ENCODE peak calls at places on chromosome X, in six cellular contexts. R is mesendoderm, G is H9, N is PC-3, O is A549, A is neural progenitor cell. W is an unnamed sample.
A peak's percentile ranks its signal among the peaks of the same experiment; 100 is the strongest.

GRCh38 chrX:103343105-103343504 is 13.1 kb downstream of the TCEAL7 start:
- DNase-seq in R (peak; percentile 27), G (no peak), N (peak; percentile 71), O (peak; percentile 29), A (peak; percentile 24), W (no peak)

GRCh38 chrX:72349190-72349589 is 43.5 kb upstream of the CITED1 start:
- DNase-seq in R (peak; percentile 14), G (no peak), N (no peak), O (no peak), A (no peak), W (no peak)

GRCh38 chrX:77446029-77446585 is 1.1 kb upstream of the FGF16 start:
- DNase-seq in R (peak; percentile 38), G (peak; percentile 60), N (no peak), O (no peak), A (peak; percentile 48), W (no peak)

GRCh38 chrX:48890934-48891401 is 6.6 kb downstream of the TIMM17B start:
- DNase-seq in R (no peak), G (no peak), N (no peak), O (no peak), A (peak; percentile 61), W (no peak)

GRCh38 chrX:42678133-42678532 is 99.8 kb downstream of the PPP1R2C start:
- DNase-seq in R (peak; percentile 42), G (no peak), N (peak; percentile 43), O (no peak), A (no peak), W (no peak)

GRCh38 chrX:153343674-153344073 is 9.7 kb downstream of the ZNF275 start:
- DNase-seq in R (no peak), G (no peak), N (no peak), O (no peak), A (no peak), W (no peak)

GRCh38 chrX:36961590-36961989 is 46.6 kb upstream of the FAM47C start:
- DNase-seq in R (peak; percentile 17), G (peak; percentile 31), N (peak; percentile 17), O (peak; percentile 6), A (peak; percentile 23), W (peak; percentile 1)

GRCh38 chrX:118347131-118347530 is 1.2 kb downstream of the WDR44 start:
- DNase-seq in R (peak; percentile 18), G (no peak), N (peak; percentile 47), O (no peak), A (peak; percentile 19), W (peak; percentile 2)

GRCh38 chrX:118823263-118824172 is at the start of gene ZCCHC12:
- DNase-seq in R (peak; percentile 92), G (peak; percentile 89), N (peak; percentile 40), O (peak; percentile 48), A (peak; percentile 91), W (peak; percentile 18)

DNA sequence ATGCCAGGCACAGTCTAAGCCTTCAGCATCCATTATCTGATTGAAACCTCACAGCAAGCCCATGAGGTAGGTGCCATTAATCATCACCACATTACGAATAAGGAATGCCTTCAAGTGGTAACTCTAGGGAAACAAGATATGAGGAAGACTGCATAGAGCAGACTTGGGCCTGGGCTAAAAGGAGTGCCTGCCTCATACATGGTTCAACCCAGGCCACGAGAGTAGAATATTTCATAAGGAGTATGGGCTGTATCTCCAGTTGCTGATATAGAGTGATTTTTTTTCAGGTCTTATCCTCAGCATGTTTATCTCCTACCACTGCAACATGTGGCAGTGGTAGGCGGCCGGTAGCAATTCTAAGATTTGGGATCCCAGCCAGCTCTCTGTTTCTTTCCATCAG is 51.7 kb downstream of the ATP11C start:
- DNase-seq in R (peak; percentile 32), G (no peak), N (no peak), O (no peak), A (no peak), W (no peak)
- H3K4me2 ChIP-seq in R (no peak overlapping the region), G (no peak overlapping the region), N (peak overlapping the region; percentile 20), O (no peak overlapping the region), A (no peak overlapping the region), W (no peak overlapping the region)

GRCh38 chrX:1502241-1502640 is 34.7 kb downstream of the P2RY8 start:
- DNase-seq in R (no peak), G (no peak), N (no peak), O (no peak), A (no peak), W (no peak)
- H3K4me2 ChIP-seq in R (no peak overlapping the region), G (no peak overlapping the region), N (no peak overlapping the region), O (no peak overlapping the region), A (no peak overlapping the region), W (no peak overlapping the region)

GRCh38 chrX:30865020-30865419 is 24.0 kb downstream of the TAB3 start:
- DNase-seq in R (peak; percentile 64), G (peak; percentile 41), N (peak; percentile 50), O (no peak), A (peak; percentile 37), W (peak; percentile 21)

GRCh38 chrX:30870572-30870971 is 18.5 kb downstream of the TAB3 start:
- DNase-seq in R (no peak), G (no peak), N (no peak), O (no peak), A (no peak), W (no peak)

GRCh38 chrX:30864383-30864785 is 24.7 kb downstream of the TAB3 start:
- DNase-seq in R (no peak), G (no peak), N (no peak), O (no peak), A (no peak), W (peak; percentile 2)

GRCh38 chrX:30863969-30864368 is 25.1 kb downstream of the TAB3 start:
- DNase-seq in R (no peak), G (no peak), N (no peak), O (no peak), A (no peak), W (no peak)

DNA sequence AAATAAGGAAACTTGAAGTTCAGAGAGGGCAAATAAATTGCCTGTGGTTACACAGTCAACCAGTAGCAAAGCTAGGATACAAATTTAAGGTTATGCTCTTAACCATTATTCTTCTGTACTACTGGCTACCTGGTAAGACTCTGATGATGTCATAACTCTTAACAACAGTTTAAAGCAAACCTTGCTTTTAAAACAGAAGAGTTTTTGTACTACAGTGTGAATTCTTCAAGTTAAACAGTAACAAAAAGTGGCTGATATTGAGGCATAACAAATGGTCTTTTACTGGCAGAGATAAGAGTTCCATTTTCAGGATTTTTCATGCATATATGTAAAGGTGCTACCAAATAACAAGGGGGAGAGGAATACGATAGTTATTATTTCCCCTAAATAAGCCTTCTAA is 23.4 kb downstream of the TAB3 start:
- DNase-seq in R (no peak), G (no peak), N (no peak), O (no peak), A (no peak), W (peak; percentile 59)
- H3K4me2 ChIP-seq in R (no peak overlapping the region), G (no peak overlapping the region), N (no peak overlapping the region), O (no peak overlapping the region), A (no peak overlapping the region), W (no peak overlapping the region)

DNA sequence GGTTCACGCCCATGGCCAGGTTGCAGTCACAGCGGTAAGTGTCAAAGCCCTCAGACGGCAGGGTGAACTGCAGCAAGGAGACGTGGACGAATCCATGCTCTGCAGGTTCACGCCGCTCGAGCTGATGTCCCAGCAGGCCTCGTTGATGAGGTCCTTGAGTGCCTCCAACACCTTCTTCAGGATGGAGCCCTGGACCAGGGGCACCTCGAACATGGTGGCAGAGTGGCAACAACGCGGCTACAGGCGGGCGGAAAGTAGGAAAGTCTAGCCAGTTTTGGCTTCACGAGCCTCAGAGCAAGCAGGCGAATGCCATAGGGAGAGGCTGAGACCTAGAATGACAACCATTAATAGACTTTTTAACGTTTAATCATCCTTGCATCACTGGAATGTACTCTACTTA is 485.9 kb downstream of the ZNF674 start:
- DNase-seq in R (no peak), G (no peak), N (no peak), O (no peak), A (no peak), W (no peak)
- H3K4me2 ChIP-seq in R (no peak overlapping the region), G (no peak overlapping the region), N (no peak overlapping the region), O (no peak overlapping the region), A (no peak overlapping the region), W (no peak overlapping the region)

DNA sequence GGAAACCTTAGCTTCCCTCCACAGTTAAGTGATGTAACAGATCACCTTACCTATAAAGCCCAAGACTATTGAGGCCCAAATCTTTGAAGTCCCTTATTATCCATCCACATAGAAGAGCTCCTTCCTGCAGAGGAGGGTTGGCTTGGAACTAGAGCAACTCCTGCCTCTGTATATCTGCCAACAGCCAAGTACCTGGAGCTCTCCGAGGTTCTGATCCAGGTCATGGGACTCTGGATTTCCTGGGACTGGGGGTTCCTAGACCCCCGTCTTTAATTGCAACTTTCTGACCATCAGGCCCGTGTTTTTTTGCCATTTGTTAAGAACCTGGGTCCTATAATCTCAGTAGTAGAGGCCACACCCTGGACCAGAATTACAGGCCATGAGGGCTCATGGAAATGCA is 136.3 kb downstream of the SH3KBP1 start:
- DNase-seq in R (peak; percentile 14), G (no peak), N (peak; percentile 1), O (no peak), A (peak; percentile 28), W (no peak)
- H3K4me2 ChIP-seq in R (no peak overlapping the region), G (no peak overlapping the region), N (no peak overlapping the region), O (no peak overlapping the region), A (no peak overlapping the region), W (no peak overlapping the region)

GRCh38 chrX:9278475-9279270 is 186.2 kb upstream of the TBL1X start:
- DNase-seq in R (no peak), G (no peak), N (no peak), O (no peak), A (no peak), W (no peak)
- H3K4me2 ChIP-seq in R (no peak overlapping the region), G (no peak overlapping the region), N (no peak overlapping the region), O (no peak overlapping the region), A (no peak overlapping the region), W (no peak overlapping the region)

DNA sequence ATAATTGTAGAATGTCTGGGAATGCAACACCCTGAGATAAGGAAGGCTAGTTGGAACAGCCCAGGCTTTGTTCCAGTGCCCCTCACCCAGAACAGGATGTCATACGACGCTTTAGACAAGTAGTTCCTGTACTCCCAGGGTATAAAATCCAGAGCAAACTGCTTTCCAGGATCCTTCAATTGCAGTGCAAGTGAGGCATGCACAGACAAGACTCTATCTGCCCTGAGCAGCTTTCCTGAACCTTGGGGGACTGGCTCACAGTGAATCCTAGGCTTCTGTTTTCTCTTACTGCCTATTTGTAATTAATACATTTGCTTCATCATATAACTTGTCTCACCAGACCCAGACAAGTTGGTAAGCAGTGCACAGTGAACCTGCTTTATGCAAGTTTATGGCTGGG is 48.4 kb upstream of the IL9R start:
- DNase-seq in R (no peak), G (no peak), N (no peak), O (no peak), A (no peak), W (no peak)
- H3K4me2 ChIP-seq in R (no peak overlapping the region), G (no peak overlapping the region), N (no peak overlapping the region), O (no peak overlapping the region), A (no peak overlapping the region), W (no peak overlapping the region)

DNA sequence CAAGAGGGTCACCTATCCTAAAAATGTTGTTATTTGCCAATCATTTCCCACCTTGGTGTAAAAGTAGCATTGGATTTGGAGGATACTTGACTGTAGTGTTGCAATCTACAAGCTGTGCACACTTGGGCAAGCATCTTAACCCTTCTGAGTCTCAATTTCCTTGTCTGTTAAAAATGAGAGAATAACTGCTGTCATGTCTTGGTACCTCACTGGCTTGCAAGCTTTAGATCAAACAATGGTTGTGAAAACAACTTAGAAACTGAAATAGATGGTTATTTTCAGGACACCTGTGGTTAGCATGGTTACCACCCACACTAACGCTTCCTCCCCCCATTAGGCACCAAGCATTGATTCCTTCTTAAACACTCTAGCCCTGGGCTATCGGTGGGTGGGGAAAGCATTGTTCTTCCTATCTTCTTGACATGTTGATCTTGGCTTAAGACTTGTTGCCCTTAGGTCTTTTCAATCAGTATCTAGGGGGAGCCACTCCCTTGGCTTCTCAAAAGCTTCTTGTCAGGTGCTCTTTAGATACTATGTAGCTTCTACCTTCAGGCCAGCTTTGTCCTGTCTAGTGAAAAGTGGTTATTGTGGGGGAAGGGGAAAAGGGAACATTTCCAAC is 10.6 kb upstream of the AMOT start:
- DNase-seq in R (peak; percentile 95), G (peak; percentile 44), N (no peak), O (no peak), A (peak; percentile 15), W (no peak)
- H3K4me2 ChIP-seq in R (no peak overlapping the region), G (no peak overlapping the region), N (no peak overlapping the region), O (no peak overlapping the region), A (peak overlapping the region; percentile 4), W (no peak overlapping the region)

W was measured in HepG2.